ENCODE peak calls at places on chromosome 6, in six cellular contexts. One of them, this sample, is unnamed.
A peak's percentile ranks its signal among the peaks of the same experiment; 100 is the strongest.

GRCh38 chr6:136095961-136096360 is 154.2 kb downstream of the MTFR2 start:
- DNase-seq in C1 segment of cervical spinal cord: no peak
- DNase-seq in effector CD8-positive, alpha-beta T cell: no peak
- DNase-seq in AG08396: no peak
- DNase-seq in activated T-helper 9 cell treated with anti-CD3 and anti-CD28 coated beads, Interleukin-2, amount 50 U/mL, for 16 hours: no peak
- DNase-seq in small intestine: no peak
- DNase-seq in this sample: no peak

GRCh38 chr6:31729515-31729978 is 448 bp upstream of the DDAH2 start:
- DNase-seq in C1 segment of cervical spinal cord: peak; percentile 71
- DNase-seq in effector CD8-positive, alpha-beta T cell: peak; percentile 63
- DNase-seq in small intestine: peak; percentile 93
- DNase-seq in activated T-helper 9 cell treated with anti-CD3 and anti-CD28 coated beads, Interleukin-2, amount 50 U/mL, for 16 hours: peak; percentile 67
- DNase-seq in AG08396: peak; percentile 94
- DNase-seq in this sample: peak; percentile 64

GRCh38 chr6:119476554-119476953 is 127.0 kb upstream of the MAN1A1 start:
- DNase-seq in effector CD8-positive, alpha-beta T cell: no peak
- DNase-seq in C1 segment of cervical spinal cord: no peak
- DNase-seq in activated T-helper 9 cell treated with anti-CD3 and anti-CD28 coated beads, Interleukin-2, amount 50 U/mL, for 16 hours: no peak
- DNase-seq in small intestine: no peak
- DNase-seq in AG08396: no peak
- DNase-seq in this sample: no peak

GRCh38 chr6:106056738-106057390 is 29.3 kb upstream of the PRDM1 start:
- DNase-seq in small intestine: peak; percentile 50
- DNase-seq in C1 segment of cervical spinal cord: no peak
- DNase-seq in AG08396: no peak
- DNase-seq in activated T-helper 9 cell treated with anti-CD3 and anti-CD28 coated beads, Interleukin-2, amount 50 U/mL, for 16 hours: no peak
- DNase-seq in effector CD8-positive, alpha-beta T cell: no peak
- DNase-seq in this sample: no peak

GRCh38 chr6:131854803-131855202 is 47.0 kb downstream of the ENPP1 start:
- DNase-seq in AG08396: no peak
- DNase-seq in effector CD8-positive, alpha-beta T cell: no peak
- DNase-seq in activated T-helper 9 cell treated with anti-CD3 and anti-CD28 coated beads, Interleukin-2, amount 50 U/mL, for 16 hours: no peak
- DNase-seq in C1 segment of cervical spinal cord: no peak
- DNase-seq in small intestine: no peak
- DNase-seq in this sample: no peak

GRCh38 chr6:46794068-46794467 is 879 bp downstream of the MEP1A start:
- DNase-seq in small intestine: no peak
- DNase-seq in effector CD8-positive, alpha-beta T cell: no peak
- DNase-seq in AG08396: no peak
- DNase-seq in C1 segment of cervical spinal cord: no peak
- DNase-seq in activated T-helper 9 cell treated with anti-CD3 and anti-CD28 coated beads, Interleukin-2, amount 50 U/mL, for 16 hours: no peak
- DNase-seq in this sample: no peak

GRCh38 chr6:4903751-4904370 is 100.0 kb downstream of the RPP40 start:
- DNase-seq in activated T-helper 9 cell treated with anti-CD3 and anti-CD28 coated beads, Interleukin-2, amount 50 U/mL, for 16 hours: no peak
- DNase-seq in small intestine: no peak
- DNase-seq in C1 segment of cervical spinal cord: no peak
- DNase-seq in AG08396: no peak
- DNase-seq in effector CD8-positive, alpha-beta T cell: no peak
- DNase-seq in this sample: no peak

GRCh38 chr6:131761061-131761761 is 46.6 kb upstream of the ENPP1 start:
- DNase-seq in effector CD8-positive, alpha-beta T cell: no peak
- DNase-seq in small intestine: no peak
- DNase-seq in C1 segment of cervical spinal cord: no peak
- DNase-seq in activated T-helper 9 cell treated with anti-CD3 and anti-CD28 coated beads, Interleukin-2, amount 50 U/mL, for 16 hours: no peak
- DNase-seq in AG08396: no peak
- DNase-seq in this sample: no peak

GRCh38 chr6:17281497-17282481 is 628 bp downstream of the RBM24 start:
- DNase-seq in AG08396: no peak
- DNase-seq in small intestine: peak; percentile 13
- DNase-seq in C1 segment of cervical spinal cord: no peak
- DNase-seq in activated T-helper 9 cell treated with anti-CD3 and anti-CD28 coated beads, Interleukin-2, amount 50 U/mL, for 16 hours: no peak
- DNase-seq in effector CD8-positive, alpha-beta T cell: no peak
- DNase-seq in this sample: no peak

GRCh38 chr6:7219310-7219709 is 93.7 kb downstream of the SSR1 start:
- DNase-seq in AG08396: no peak
- DNase-seq in small intestine: peak; percentile 41
- DNase-seq in activated T-helper 9 cell treated with anti-CD3 and anti-CD28 coated beads, Interleukin-2, amount 50 U/mL, for 16 hours: no peak
- DNase-seq in C1 segment of cervical spinal cord: no peak
- DNase-seq in effector CD8-positive, alpha-beta T cell: no peak
- DNase-seq in this sample: no peak

GRCh38 chr6:135938588-135939215 is 87.2 kb downstream of the PDE7B start:
- DNase-seq in C1 segment of cervical spinal cord: no peak
- DNase-seq in effector CD8-positive, alpha-beta T cell: no peak
- DNase-seq in activated T-helper 9 cell treated with anti-CD3 and anti-CD28 coated beads, Interleukin-2, amount 50 U/mL, for 16 hours: no peak
- DNase-seq in AG08396: peak; percentile 26
- DNase-seq in small intestine: peak; percentile 22
- DNase-seq in this sample: no peak

GRCh38 chr6:72783667-72784066 is 161.8 kb downstream of the KCNQ5 start:
- DNase-seq in effector CD8-positive, alpha-beta T cell: no peak
- DNase-seq in C1 segment of cervical spinal cord: no peak
- DNase-seq in small intestine: no peak
- DNase-seq in AG08396: peak; percentile 5
- DNase-seq in activated T-helper 9 cell treated with anti-CD3 and anti-CD28 coated beads, Interleukin-2, amount 50 U/mL, for 16 hours: no peak
- DNase-seq in this sample: no peak

GRCh38 chr6:153449279-153449678 is 318.2 kb upstream of the RGS17 start:
- DNase-seq in small intestine: no peak
- DNase-seq in effector CD8-positive, alpha-beta T cell: no peak
- DNase-seq in AG08396: no peak
- DNase-seq in C1 segment of cervical spinal cord: no peak
- DNase-seq in activated T-helper 9 cell treated with anti-CD3 and anti-CD28 coated beads, Interleukin-2, amount 50 U/mL, for 16 hours: no peak
- DNase-seq in this sample: no peak

GRCh38 chr6:35087361-35088280 is 53.5 kb downstream of the TCP11 start:
- DNase-seq in effector CD8-positive, alpha-beta T cell: no peak
- DNase-seq in C1 segment of cervical spinal cord: no peak
- DNase-seq in AG08396: peak; percentile 3
- DNase-seq in small intestine: no peak
- DNase-seq in activated T-helper 9 cell treated with anti-CD3 and anti-CD28 coated beads, Interleukin-2, amount 50 U/mL, for 16 hours: no peak
- DNase-seq in this sample: no peak

GRCh38 chr6:81383472-81383871 is 369.0 kb downstream of the TENT5A start:
- DNase-seq in activated T-helper 9 cell treated with anti-CD3 and anti-CD28 coated beads, Interleukin-2, amount 50 U/mL, for 16 hours: no peak
- DNase-seq in effector CD8-positive, alpha-beta T cell: no peak
- DNase-seq in C1 segment of cervical spinal cord: no peak
- DNase-seq in small intestine: no peak
- DNase-seq in AG08396: no peak
- DNase-seq in this sample: no peak

GRCh38 chr6:122735618-122736017 is 43.9 kb upstream of the FABP7 start:
- DNase-seq in small intestine: no peak
- DNase-seq in C1 segment of cervical spinal cord: no peak
- DNase-seq in effector CD8-positive, alpha-beta T cell: no peak
- DNase-seq in AG08396: no peak
- DNase-seq in activated T-helper 9 cell treated with anti-CD3 and anti-CD28 coated beads, Interleukin-2, amount 50 U/mL, for 16 hours: no peak
- DNase-seq in this sample: no peak

GRCh38 chr6:170271771-170272314 is 19.0 kb downstream of the DLL1 start:
- DNase-seq in C1 segment of cervical spinal cord: no peak
- DNase-seq in effector CD8-positive, alpha-beta T cell: peak; percentile 62
- DNase-seq in AG08396: no peak
- DNase-seq in activated T-helper 9 cell treated with anti-CD3 and anti-CD28 coated beads, Interleukin-2, amount 50 U/mL, for 16 hours: peak; percentile 36
- DNase-seq in small intestine: peak; percentile 45
- DNase-seq in this sample: no peak

GRCh38 chr6:114282268-114282667 is 60.6 kb downstream of the HS3ST5 start:
- DNase-seq in small intestine: no peak
- DNase-seq in effector CD8-positive, alpha-beta T cell: no peak
- DNase-seq in AG08396: no peak
- DNase-seq in activated T-helper 9 cell treated with anti-CD3 and anti-CD28 coated beads, Interleukin-2, amount 50 U/mL, for 16 hours: no peak
- DNase-seq in C1 segment of cervical spinal cord: no peak
- DNase-seq in this sample: no peak

GRCh38 chr6:35049885-35050284 is 91.3 kb downstream of the TCP11 start:
- DNase-seq in effector CD8-positive, alpha-beta T cell: no peak
- DNase-seq in AG08396: peak; percentile 71
- DNase-seq in activated T-helper 9 cell treated with anti-CD3 and anti-CD28 coated beads, Interleukin-2, amount 50 U/mL, for 16 hours: no peak
- DNase-seq in small intestine: peak; percentile 33
- DNase-seq in C1 segment of cervical spinal cord: peak; percentile 57
- DNase-seq in this sample: no peak

GRCh38 chr6:19812512-19813119 is 24.6 kb upstream of the ID4 start:
- DNase-seq in effector CD8-positive, alpha-beta T cell: no peak
- DNase-seq in activated T-helper 9 cell treated with anti-CD3 and anti-CD28 coated beads, Interleukin-2, amount 50 U/mL, for 16 hours: no peak
- DNase-seq in AG08396: peak; percentile 42
- DNase-seq in C1 segment of cervical spinal cord: no peak
- DNase-seq in small intestine: peak; percentile 32
- DNase-seq in this sample: no peak

GRCh38 chr6:53320964-53321363 is 27.8 kb downstream of the ELOVL5 start:
- DNase-seq in effector CD8-positive, alpha-beta T cell: no peak
- DNase-seq in small intestine: no peak
- DNase-seq in AG08396: no peak
- DNase-seq in C1 segment of cervical spinal cord: no peak
- DNase-seq in activated T-helper 9 cell treated with anti-CD3 and anti-CD28 coated beads, Interleukin-2, amount 50 U/mL, for 16 hours: no peak
- DNase-seq in this sample: no peak

GRCh38 chr6:146997062-146997461 is 207.2 kb upstream of the STXBP5 start:
- DNase-seq in C1 segment of cervical spinal cord: no peak
- DNase-seq in AG08396: peak; percentile 18
- DNase-seq in small intestine: no peak
- DNase-seq in effector CD8-positive, alpha-beta T cell: no peak
- DNase-seq in activated T-helper 9 cell treated with anti-CD3 and anti-CD28 coated beads, Interleukin-2, amount 50 U/mL, for 16 hours: no peak
- DNase-seq in this sample: no peak

GRCh38 chr6:149138699-149139294 is 178.7 kb upstream of the TAB2 start:
- DNase-seq in small intestine: no peak
- DNase-seq in activated T-helper 9 cell treated with anti-CD3 and anti-CD28 coated beads, Interleukin-2, amount 50 U/mL, for 16 hours: no peak
- DNase-seq in C1 segment of cervical spinal cord: no peak
- DNase-seq in AG08396: no peak
- DNase-seq in effector CD8-positive, alpha-beta T cell: no peak
- DNase-seq in this sample: no peak

GRCh38 chr6:141359953-141360352 is 772.8 kb upstream of the GJE1 start:
- DNase-seq in C1 segment of cervical spinal cord: no peak
- DNase-seq in effector CD8-positive, alpha-beta T cell: no peak
- DNase-seq in activated T-helper 9 cell treated with anti-CD3 and anti-CD28 coated beads, Interleukin-2, amount 50 U/mL, for 16 hours: no peak
- DNase-seq in AG08396: no peak
- DNase-seq in small intestine: no peak
- DNase-seq in this sample: no peak

GRCh38 chr6:10223841-10224240 is 191.0 kb downstream of the TFAP2A start:
- DNase-seq in C1 segment of cervical spinal cord: no peak
- DNase-seq in effector CD8-positive, alpha-beta T cell: no peak
- DNase-seq in AG08396: no peak
- DNase-seq in small intestine: no peak
- DNase-seq in activated T-helper 9 cell treated with anti-CD3 and anti-CD28 coated beads, Interleukin-2, amount 50 U/mL, for 16 hours: no peak
- DNase-seq in this sample: no peak

GRCh38 chr6:157198425-157199279 is 124.7 kb downstream of the TMEM242 start:
- DNase-seq in activated T-helper 9 cell treated with anti-CD3 and anti-CD28 coated beads, Interleukin-2, amount 50 U/mL, for 16 hours: no peak
- DNase-seq in C1 segment of cervical spinal cord: no peak
- DNase-seq in small intestine: peak; percentile 86
- DNase-seq in AG08396: no peak
- DNase-seq in effector CD8-positive, alpha-beta T cell: no peak
- DNase-seq in this sample: no peak

GRCh38 chr6:84825461-84825860 is 61.1 kb upstream of the TBX18 start:
- DNase-seq in effector CD8-positive, alpha-beta T cell: no peak
- DNase-seq in AG08396: no peak
- DNase-seq in C1 segment of cervical spinal cord: no peak
- DNase-seq in small intestine: no peak
- DNase-seq in activated T-helper 9 cell treated with anti-CD3 and anti-CD28 coated beads, Interleukin-2, amount 50 U/mL, for 16 hours: no peak
- DNase-seq in this sample: no peak

GRCh38 chr6:144216668-144217218 is 66.4 kb downstream of the STX11 start:
- DNase-seq in C1 segment of cervical spinal cord: no peak
- DNase-seq in small intestine: no peak
- DNase-seq in activated T-helper 9 cell treated with anti-CD3 and anti-CD28 coated beads, Interleukin-2, amount 50 U/mL, for 16 hours: no peak
- DNase-seq in AG08396: no peak
- DNase-seq in effector CD8-positive, alpha-beta T cell: peak; percentile 68
- DNase-seq in this sample: no peak